ENCODE peak calls at places on chromosome 12, in nine cellular contexts. C is astrocyte, H is lower lobe of right lung, F is brain microvascular endothelial cell, G is fibroblast of mammary gland, D is tibial artery, Y is Panc1, B is fibroblast of the aortic adventitia, M is psoas muscle. I is an unnamed sample.

GRCh38 chr12:10716277-10716676 is 6.8 kb downstream of the YBX3 start:
- DNase-seq in G (no peak), D (no peak), B (no peak), C (no peak), Y (no peak), H (no peak), F (no peak), M (no peak), I (no peak)

GRCh38 chr12:41956353-41956752 is 188.3 kb downstream of the GXYLT1 start:
- DNase-seq in G (peak), F (no peak), C (peak), M (no peak), H (no peak), B (no peak), D (no peak), Y (no peak), I (no peak)

GRCh38 chr12:56993346-56993745 is 13.0 kb downstream of the ZBTB39 start:
- DNase-seq in Y (no peak), C (no peak), M (no peak), G (no peak), D (no peak), B (no peak), F (no peak), H (no peak), I (no peak)

GRCh38 chr12:26874501-26875296 is 41.7 kb upstream of the ITPR2 start:
- DNase-seq in H (no peak), M (no peak), D (no peak), B (no peak), G (no peak), Y (no peak), C (no peak), F (no peak), I (no peak)

GRCh38 chr12:16515666-16516065 is 90.3 kb downstream of the LMO3 start:
- DNase-seq in M (peak), F (peak), D (no peak), G (peak), H (no peak), B (peak), C (peak), Y (no peak), I (no peak)

GRCh38 chr12:2959194-2959507 is at the start of gene TEAD4:
- DNase-seq in C (peak), Y (no peak), D (peak), M (peak), B (peak), H (peak), G (peak), F (peak), I (peak)

GRCh38 chr12:27967551-27968054 is 4.9 kb downstream of the PTHLH start:
- DNase-seq in C (peak), B (no peak), H (no peak), D (no peak), M (no peak), F (no peak), G (peak), Y (no peak), I (no peak)

GRCh38 chr12:47825239-47825639 is 5.5 kb upstream of the HDAC7 start:
- DNase-seq in G (no peak), F (no peak), Y (no peak), M (peak), B (peak), H (peak), C (no peak), D (no peak), I (no peak)

GRCh38 chr12:115407036-115407435 is 723.1 kb upstream of the TBX3 start:
- DNase-seq in B (no peak), Y (no peak), D (no peak), M (no peak), F (no peak), H (no peak), G (no peak), C (no peak), I (no peak)

GRCh38 chr12:41141076-41141475 is 47.0 kb upstream of the PDZRN4 start:
- DNase-seq in B (no peak), Y (no peak), C (no peak), G (no peak), H (no peak), D (no peak), F (no peak), M (no peak), I (no peak)

GRCh38 chr12:79006306-79006705 is 141.7 kb downstream of the SYT1 start:
- DNase-seq in D (no peak), C (peak), B (peak), H (no peak), Y (peak), M (no peak), G (peak), F (peak), I (peak)

GRCh38 chr12:80291108-80291754 is 152.8 kb upstream of the PTPRQ start:
- DNase-seq in M (no peak), B (no peak), Y (no peak), H (no peak), C (no peak), D (no peak), G (no peak), F (no peak), I (no peak)
- TF ChIP-seq CTCF in M (no peak), B (no peak), Y (no peak), H (no peak), C (no peak), D (no peak), G (no peak), F (no peak), I (no peak)

GRCh38 chr12:6964605-6965025 is 5.8 kb downstream of the PHB2 start:
- DNase-seq in H (no peak), Y (no peak), F (no peak), B (no peak), D (no peak), G (no peak), M (no peak), C (no peak), I (no peak)
- H3K4me3 ChIP-seq in H (peak), Y (no peak), F (no peak), B (no peak), D (no peak), G (no peak), M (no peak), C (no peak), I (no peak)

GRCh38 chr12:69985656-69986055 is 160.6 kb downstream of the MYRFL start:
- DNase-seq in B (no peak), H (no peak), Y (no peak), C (no peak), D (no peak), M (no peak), F (no peak), G (no peak), I (peak)
- TF ChIP-seq CTCF in B (peak), H (peak), Y (peak), C (no peak), D (no peak), M (no peak), F (peak), G (peak), I (peak)

GRCh38 chr12:4809013-4809448 is 88.8 kb downstream of the GALNT8 start:
- DNase-seq in C (peak), G (no peak), H (no peak), D (peak), Y (no peak), M (no peak), F (no peak), B (no peak), I (no peak)

GRCh38 chr12:4807813-4808212 is 87.6 kb downstream of the GALNT8 start:
- DNase-seq in B (no peak), M (no peak), H (no peak), Y (no peak), C (no peak), D (no peak), G (no peak), F (no peak), I (no peak)

GRCh38 chr12:4810219-4810671 is 90.0 kb downstream of the GALNT8 start:
- DNase-seq in D (no peak), Y (no peak), F (no peak), G (no peak), H (no peak), M (no peak), C (no peak), B (no peak), I (no peak)

GRCh38 chr12:4807116-4807783 is 87.0 kb downstream of the GALNT8 start:
- DNase-seq in G (no peak), C (no peak), Y (no peak), B (no peak), D (no peak), F (no peak), H (no peak), M (no peak), I (no peak)

DNA sequence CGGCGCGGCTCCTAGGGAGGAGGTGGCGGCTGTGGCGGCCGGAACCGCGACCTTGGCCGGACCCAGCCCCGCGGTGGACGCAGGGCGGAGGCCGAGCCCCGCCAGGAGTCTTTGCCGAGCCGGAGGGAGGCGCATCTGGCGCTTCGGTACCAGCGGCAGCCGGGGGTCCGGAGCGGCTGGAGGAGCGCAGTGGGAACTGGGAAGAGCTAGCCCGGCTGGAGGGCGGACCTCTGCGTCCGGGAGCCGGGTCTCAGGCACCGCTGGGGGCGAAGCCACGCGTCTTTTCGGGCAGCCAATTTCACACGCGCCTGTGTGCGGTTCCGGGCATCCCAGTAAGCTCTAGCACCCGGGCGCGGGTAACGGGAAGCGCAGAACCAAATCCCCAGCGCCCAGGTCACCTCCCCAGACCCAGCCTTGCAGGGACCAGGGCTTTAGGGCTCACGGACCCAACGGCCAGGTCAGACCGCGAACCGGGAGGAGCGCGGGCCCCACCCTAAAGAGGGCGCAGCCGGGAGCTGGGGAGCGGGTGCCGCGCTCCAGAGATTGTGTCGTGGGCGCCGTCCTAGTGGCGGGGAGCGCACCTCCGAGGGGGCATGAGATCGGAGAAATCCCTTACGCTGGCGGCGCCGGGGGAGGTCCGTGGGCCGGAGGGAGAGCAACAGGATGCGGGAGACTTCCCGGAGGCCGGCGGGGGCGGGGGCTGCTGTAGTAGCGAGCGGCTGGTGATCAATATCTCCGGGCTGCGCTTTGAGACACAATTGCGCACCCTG is 89.4 kb downstream of the GALNT8 start:
- DNase-seq in M (no peak), G (no peak), B (no peak), H (no peak), D (no peak), C (peak), Y (no peak), F (no peak), I (no peak)
- H3K4me3 ChIP-seq in M (peak), G (peak), B (peak), H (peak), D (peak), C (peak), Y (no peak), F (peak), I (no peak)

DNA sequence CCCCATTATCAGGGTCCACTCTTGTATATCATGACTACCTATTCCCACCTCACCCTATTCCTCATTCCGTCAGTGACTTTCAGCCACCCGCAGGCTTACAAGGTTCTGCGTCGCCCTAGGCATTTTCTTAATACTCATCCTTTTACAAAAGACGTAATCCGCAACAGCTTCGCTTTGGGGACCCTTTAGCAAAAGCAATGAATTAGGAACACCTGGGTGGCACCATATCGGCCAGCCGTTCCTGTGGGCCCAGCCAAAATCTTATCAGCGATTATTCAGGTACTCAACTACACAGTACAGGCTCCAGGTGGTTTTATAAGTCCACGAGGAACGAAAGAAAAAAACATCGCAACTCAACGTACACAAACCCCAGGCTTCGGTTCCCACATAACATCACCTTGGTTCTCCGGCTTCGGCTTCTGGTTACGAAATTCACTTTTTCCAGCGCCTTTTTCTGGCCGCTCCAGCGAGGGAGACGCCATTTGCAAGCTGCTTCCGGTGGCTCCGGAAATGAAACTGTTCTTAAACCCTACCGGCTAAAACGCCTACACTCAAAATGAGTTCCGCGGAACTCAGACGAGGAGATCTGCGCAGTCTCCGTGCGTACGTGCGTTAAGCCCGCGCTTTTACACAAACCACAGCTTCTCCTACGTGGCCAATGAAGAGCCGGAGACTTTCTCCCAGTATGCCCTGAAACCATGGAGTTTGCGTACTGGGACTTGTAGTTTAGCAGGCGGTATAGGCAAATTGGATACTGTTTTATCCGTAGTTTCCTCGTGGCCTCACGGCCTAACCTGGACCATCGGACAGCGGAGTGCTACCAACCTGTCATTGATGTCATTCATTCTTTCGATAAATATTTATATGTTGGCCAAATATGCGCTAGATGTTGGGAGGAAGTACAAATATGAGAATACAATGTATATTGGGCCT is at the start of gene KRR1:
- DNase-seq in D (peak), Y (peak), G (peak), M (peak), F (peak), B (peak), H (peak), C (peak), I (peak)
- TF ChIP-seq CTCF in D (peak), Y (no peak), G (no peak), M (no peak), F (peak), B (peak), H (no peak), C (no peak), I (peak)

GRCh38 chr12:105449406-105449805 is 118.9 kb downstream of the C12orf75 start:
- DNase-seq in H (no peak), F (no peak), D (no peak), M (no peak), G (no peak), C (peak), Y (no peak), B (no peak), I (no peak)
- H3K4me3 ChIP-seq in H (no peak), F (no peak), D (no peak), M (no peak), G (no peak), C (no peak), Y (no peak), B (no peak), I (no peak)

DNA sequence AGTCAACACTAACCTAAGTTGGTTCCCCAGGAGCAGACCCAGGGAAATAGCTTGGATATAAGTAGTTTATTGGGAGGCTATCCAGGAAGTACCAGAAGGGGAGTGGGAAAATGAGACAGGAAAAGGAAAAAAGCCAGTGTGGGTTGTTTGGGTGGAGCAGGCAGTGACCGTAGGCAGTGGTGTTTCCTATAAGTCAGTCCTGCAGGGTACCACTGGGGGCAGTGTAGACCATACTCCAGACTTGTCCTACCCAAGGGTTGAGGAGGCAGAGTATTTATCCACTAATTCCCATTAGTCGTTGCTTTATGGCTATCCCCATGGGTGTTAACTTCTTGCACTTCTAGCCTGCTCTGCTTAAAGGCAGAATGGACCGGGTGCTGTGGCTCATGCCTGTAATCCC is 6.4 kb upstream of the CCDC60 start:
- DNase-seq in M (no peak), Y (peak), F (no peak), B (no peak), G (no peak), D (no peak), C (no peak), H (no peak), I (no peak)
- TF ChIP-seq CTCF in M (peak), Y (peak), F (peak), B (no peak), G (no peak), D (peak), C (no peak), H (peak), I (no peak)